ENCODE peak calls at places on chromosomes 12 and 14, in five cellular contexts. D is IMR-90, B is sigmoid colon, S is psoas muscle, I is ovary. E is an unnamed sample.

GRCh38 chr12:50185975-50186663 is 18.9 kb upstream of the CERS5 start:
- DNase-seq in D (peak; percentile 43), B (no peak), S (no peak), I (no peak), E (peak; percentile 53)

GRCh38 chr14:91893659-91894058 is 26.3 kb upstream of the TC2N start:
- DNase-seq in D (no peak), I (no peak), S (no peak), B (peak; percentile 46), E (no peak)

GRCh38 chr14:65336191-65336591 is 76.3 kb upstream of the FUT8 start:
- DNase-seq in D (peak; percentile 73), S (no peak), B (no peak), I (no peak), E (no peak)

GRCh38 chr12:113373966-113374365 is 15.6 kb downstream of the PLBD2 start:
- DNase-seq in S (no peak), D (no peak), B (no peak), I (no peak), E (no peak)

GRCh38 chr14:22824711-22825359 is 4.9 kb upstream of the MRPL52 start:
- DNase-seq in S (no peak), D (peak; percentile 98), I (no peak), B (peak; percentile 73), E (peak; percentile 80)

GRCh38 chr14:98244162-98244948 is 1027.6 kb downstream of the BCL11B start:
- DNase-seq in D (no peak), I (no peak), S (no peak), B (no peak), E (no peak)

GRCh38 chr12:84502180-84502857 is 410.3 kb downstream of the SLC6A15 start:
- DNase-seq in I (no peak), S (no peak), B (no peak), D (no peak), E (peak; percentile 68)

GRCh38 chr12:121711925-121712461 is 559 bp upstream of the TMEM120B start:
- DNase-seq in D (no peak), B (peak; percentile 72), I (no peak), S (peak; percentile 52), E (no peak)

GRCh38 chr14:87830443-87831096 is 162.4 kb downstream of the GALC start:
- DNase-seq in I (no peak), S (no peak), D (no peak), B (no peak), E (no peak)

GRCh38 chr14:51424569-51425251 is 184.7 kb downstream of the TMX1 start:
- DNase-seq in S (no peak), D (peak; percentile 53), I (no peak), B (no peak), E (no peak)

GRCh38 chr12:78455991-78456390 is 408.6 kb upstream of the SYT1 start:
- DNase-seq in D (no peak), I (no peak), B (no peak), S (no peak), E (no peak)

GRCh38 chr12:95790912-95791849 is 617 bp upstream of the NTN4 start:
- DNase-seq in S (peak; percentile 26), B (peak; percentile 62), D (peak; percentile 22), I (peak; percentile 50), E (peak; percentile 34)

GRCh38 chr12:32305163-32305562 is 94.2 kb upstream of the FGD4 start:
- DNase-seq in B (no peak), I (no peak), S (no peak), D (peak; percentile 50), E (peak; percentile 29)
- TF ChIP-seq CTCF in B (no peak), I (no peak), S (peak; percentile 33), D (peak; percentile 65), E (peak; percentile 50)

DNA sequence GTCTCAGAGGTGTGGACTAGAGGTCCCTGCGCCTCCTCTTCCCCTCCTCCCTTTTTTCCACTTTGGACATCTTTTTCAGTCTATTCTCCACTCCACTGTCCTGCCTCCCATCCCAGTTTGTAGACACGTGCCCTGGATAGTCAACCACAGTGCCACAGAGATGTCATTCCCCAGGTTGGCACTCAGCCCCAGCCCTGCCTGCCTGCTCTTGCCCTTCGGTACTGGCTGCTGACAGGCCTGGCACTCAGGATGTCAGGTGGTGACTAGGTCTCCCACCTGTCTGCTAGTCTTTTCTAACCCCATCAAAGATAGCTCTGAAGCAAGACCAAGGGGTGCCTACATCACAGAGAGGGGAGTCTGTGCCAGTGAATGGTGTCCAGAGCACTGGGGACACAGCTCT is 15.8 kb downstream of the KRT71 start:
- DNase-seq in I (no peak), D (no peak), S (no peak), B (no peak), E (no peak)
- H3K27ac ChIP-seq in I (no peak overlapping the region), D (no peak overlapping the region), S (no peak overlapping the region), B (no peak overlapping the region), E (peak overlapping the region; percentile 47)

GRCh38 chr14:79357307-79357706 is 854.0 kb downstream of the DIO2 start:
- DNase-seq in I (no peak), B (no peak), S (no peak), D (no peak), E (no peak)

GRCh38 chr14:79352026-79352425 is 859.3 kb downstream of the DIO2 start:
- DNase-seq in S (no peak), D (peak; percentile 15), I (no peak), B (no peak), E (no peak)

GRCh38 chr14:79356040-79356439 is 855.3 kb downstream of the DIO2 start:
- DNase-seq in I (no peak), D (peak; percentile 32), B (no peak), S (no peak), E (no peak)

GRCh38 chr14:79354336-79354735 is 857.0 kb downstream of the DIO2 start:
- DNase-seq in S (no peak), D (peak; percentile 18), I (no peak), B (no peak), E (no peak)
- TF ChIP-seq CTCF in S (no peak), D (no peak), I (no peak), B (no peak), E (no peak)

DNA sequence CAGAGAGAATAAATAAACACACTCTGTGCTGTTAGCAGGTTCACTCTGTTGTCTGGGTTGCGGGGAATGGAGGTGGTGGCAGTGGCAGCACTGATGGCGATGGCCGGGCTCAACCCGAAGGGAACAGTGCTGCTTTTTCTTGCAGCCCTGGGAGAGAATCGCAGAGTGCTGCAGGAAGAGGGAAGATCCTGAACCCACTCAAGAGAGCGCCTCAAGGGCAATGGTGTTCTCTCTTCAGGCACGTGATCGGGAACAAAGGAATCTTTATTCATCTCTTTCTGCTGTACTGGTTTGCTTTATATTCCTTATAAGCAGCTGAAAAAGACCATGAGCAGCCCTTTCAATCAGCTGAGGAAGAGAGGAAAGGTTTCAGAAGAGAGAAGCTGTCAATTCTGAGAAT is 142.4 kb downstream of the PHLDA1 start:
- DNase-seq in D (no peak), S (no peak), I (no peak), B (no peak), E (no peak)
- H3K27ac ChIP-seq in D (peak overlapping the region; percentile 34), S (no peak overlapping the region), I (no peak overlapping the region), B (no peak overlapping the region), E (no peak overlapping the region)

DNA sequence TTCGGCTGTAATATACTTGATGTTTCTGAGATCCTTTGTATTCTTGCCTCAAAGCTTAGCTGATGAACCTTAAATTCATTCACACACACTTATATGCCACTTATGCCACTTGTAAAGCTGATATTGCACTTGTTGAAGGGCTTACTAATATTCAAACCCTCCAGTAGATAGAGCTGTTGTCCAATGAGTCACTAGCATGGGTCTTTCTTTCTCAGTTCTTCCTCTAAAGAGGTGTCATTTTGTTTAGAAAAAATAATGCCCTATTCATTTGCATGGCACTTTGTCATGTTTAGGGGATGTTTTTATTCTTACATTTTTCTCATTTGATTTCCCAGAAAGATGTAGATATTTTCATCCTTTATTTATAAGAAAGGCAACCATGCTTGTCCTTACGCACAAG is 56.4 kb downstream of the MON2 start:
- DNase-seq in S (no peak), B (no peak), I (no peak), D (peak; percentile 15), E (no peak)
- TF ChIP-seq CTCF in S (no peak), B (no peak), I (no peak), D (peak; percentile 18), E (no peak)

GRCh38 chr14:69040343-69040742 is 61.2 kb upstream of the ACTN1 start:
- DNase-seq in B (no peak), D (no peak), S (no peak), I (no peak), E (no peak)

GRCh38 chr14:69037790-69038448 is 58.8 kb upstream of the ACTN1 start:
- DNase-seq in S (no peak), D (peak; percentile 52), I (no peak), B (no peak), E (no peak)

GRCh38 chr14:69038449-69039286 is 59.6 kb upstream of the ACTN1 start:
- DNase-seq in S (no peak), D (peak; percentile 88), B (no peak), I (no peak), E (no peak)

GRCh38 chr14:69036757-69037506 is 57.8 kb upstream of the ACTN1 start:
- DNase-seq in S (no peak), I (no peak), B (no peak), D (no peak), E (no peak)

GRCh38 chr14:69039287-69039628 is 60.2 kb upstream of the ACTN1 start:
- DNase-seq in S (no peak), I (no peak), B (no peak), D (peak; percentile 76), E (peak; percentile 60)
- H3K27ac ChIP-seq in S (peak overlapping the region; percentile 33), I (no peak overlapping the region), B (peak overlapping the region; percentile 68), D (peak overlapping the region; percentile 55), E (no peak overlapping the region)

GRCh38 chr14:28751467-28752058 is 15.0 kb upstream of the FOXG1 start:
- DNase-seq in B (no peak), D (peak; percentile 49), S (no peak), I (no peak), E (peak; percentile 51)
- TF ChIP-seq CTCF in B (no peak), D (peak; percentile 63), S (no peak), I (no peak), E (peak; percentile 77)

GRCh38 chr12:109113661-109114321 is 2.6 kb upstream of the ACACB start:
- DNase-seq in S (no peak), B (peak; percentile 60), D (no peak), I (no peak), E (no peak)

GRCh38 chr12:109115404-109115757 is 1.0 kb upstream of the ACACB start:
- DNase-seq in B (no peak), S (no peak), D (no peak), I (no peak), E (no peak)

GRCh38 chr12:109115758-109116610 is at the start of gene ACACB:
- DNase-seq in I (peak; percentile 51), D (no peak), S (peak; percentile 78), B (peak; percentile 90), E (no peak)

GRCh38 chr12:109112720-109113465 is 3.5 kb upstream of the ACACB start:
- DNase-seq in B (peak; percentile 74), D (no peak), I (no peak), S (no peak), E (no peak)

GRCh38 chr12:109114644-109115043 is 1.7 kb upstream of the ACACB start:
- DNase-seq in I (no peak), S (no peak), D (no peak), B (no peak), E (no peak)
- H3K27ac ChIP-seq in I (no peak overlapping the region), S (peak overlapping the region; percentile 97), D (no peak overlapping the region), B (peak overlapping the region; percentile 94), E (no peak overlapping the region)

E was measured in RWPE1.